ENCODE peak calls at places on chromosomes 11 and 22, in ten cellular contexts. S is stimulated activated CD4-positive, alpha-beta T cell treated with anti-CD3 and anti-CD28 coated beads, Interleukin-1b, Interleukin-23, amount 100 ng/mL, for 1 hour; G is NAMALWA; R is activated CD8-positive, alpha-beta memory T cell treated with anti-CD3 and anti-CD28 coated beads, Interleukin-2, amount 10 ng/mL, durations not matched to agents 7 days and 5 days; V is keratinocyte; E is heart right ventricle; N is CD4-positive, CD25-positive, alpha-beta regulatory T cell; A is H1; L is upper lobe of right lung; H is Panc1. X is an unnamed sample.

GRCh38 chr11:3824714-3825472 is 15.9 kb downstream of the RHOG start:
- DNase-seq in R (peak; percentile 90), E (peak; percentile 66), N (peak; percentile 80), H (no peak), L (peak; percentile 81), G (peak; percentile 89), S (peak; percentile 67), V (no peak), A (peak; percentile 75), X (peak; percentile 62)

GRCh38 chr11:20020716-20021115 is 139.6 kb downstream of the DBX1 start:
- DNase-seq in V (no peak), E (no peak), G (no peak), L (no peak), R (no peak), H (no peak), S (no peak), N (no peak), A (no peak), X (no peak)

GRCh38 chr22:46979506-46979905 is 217.1 kb downstream of the TBC1D22A start:
- DNase-seq in E (no peak), G (no peak), R (no peak), H (no peak), S (no peak), A (no peak), L (no peak), N (no peak), V (no peak), X (no peak)

GRCh38 chr11:34855021-34855753 is 61.0 kb downstream of the APIP start:
- DNase-seq in G (no peak), R (no peak), A (no peak), H (no peak), L (no peak), V (no peak), N (no peak), E (no peak), S (no peak), X (no peak)

GRCh38 chr11:47241740-47242400 is 6.7 kb downstream of the ACP2 start:
- DNase-seq in V (no peak), L (no peak), R (no peak), A (no peak), E (no peak), H (peak; percentile 25), G (no peak), S (no peak), N (no peak), X (no peak)

GRCh38 chr11:56103210-56103737 is at the start of gene OR8H2:
- DNase-seq in G (no peak), N (no peak), H (no peak), S (no peak), R (no peak), L (no peak), A (no peak), E (no peak), V (no peak), X (no peak)

GRCh38 chr11:115676768-115677167 is 172.6 kb upstream of the CADM1 start:
- DNase-seq in E (no peak), V (no peak), H (no peak), L (no peak), R (no peak), N (no peak), S (no peak), A (no peak), G (no peak), X (no peak)

GRCh38 chr11:29256580-29256979 is 760.2 kb downstream of the KCNA4 start:
- DNase-seq in A (no peak), V (no peak), R (no peak), E (no peak), S (no peak), L (no peak), G (peak; percentile 3), H (no peak), N (no peak), X (no peak)

GRCh38 chr22:22716136-22716535 is 71.7 kb downstream of the GGTLC2 start:
- DNase-seq in E (no peak), V (no peak), A (no peak), N (no peak), L (no peak), G (no peak), R (no peak), H (no peak), S (no peak), X (no peak)

GRCh38 chr22:41931701-41932269 is 5.2 kb upstream of the TNFRSF13C start:
- DNase-seq in N (no peak), A (no peak), G (peak; percentile 77), E (no peak), S (no peak), R (no peak), H (no peak), V (no peak), L (no peak), X (no peak)

GRCh38 chr11:27427183-27427980 is 45.2 kb downstream of the LGR4 start:
- DNase-seq in E (no peak), H (no peak), N (no peak), R (no peak), S (no peak), V (no peak), L (no peak), A (no peak), G (no peak), X (peak; percentile 79)

GRCh38 chr11:127106142-127106541 is 105.6 kb upstream of the KIRREL3 start:
- DNase-seq in G (no peak), S (no peak), E (no peak), H (no peak), R (no peak), A (no peak), N (no peak), V (no peak), L (no peak), X (peak; percentile 51)

GRCh38 chr11:3164138-3164539 is 971 bp downstream of the OSBPL5 start:
- DNase-seq in N (no peak), E (peak; percentile 32), L (no peak), G (no peak), S (no peak), R (no peak), A (no peak), H (no peak), V (no peak), X (no peak)

GRCh38 chr22:38316340-38317236 is 645 bp downstream of the CSNK1E start:
- DNase-seq in N (peak; percentile 69), H (no peak), G (peak; percentile 67), L (peak; percentile 89), V (no peak), A (no peak), S (peak; percentile 30), E (peak; percentile 76), R (peak; percentile 55), X (peak; percentile 67)

GRCh38 chr11:69280994-69281393 is 13.0 kb upstream of the MYEOV start:
- DNase-seq in L (peak; percentile 64), V (peak; percentile 90), N (no peak), G (no peak), A (no peak), R (no peak), E (no peak), S (no peak), H (no peak), X (peak; percentile 73)

GRCh38 chr11:27398413-27398780 is 35.4 kb upstream of the CCDC34 start:
- DNase-seq in S (no peak), E (no peak), A (no peak), V (no peak), G (no peak), R (no peak), N (no peak), H (no peak), L (no peak), X (no peak)

X was measured in body of pancreas.